ENCODE peak calls at places on chromosomes 11 and 22, in eight cellular contexts. C is OCI-LY7, N is AG04450, L is AG04449, W is A549, I is tibial nerve, D is Panc1, E is kidney. B is an unnamed sample.

GRCh38 chr11:5596611-5597201 is at the start of gene TRIM6:
- DNase-seq in C (no peak), N (no peak), L (no peak), W (peak), I (peak), D (no peak), E (peak), B (no peak)

GRCh38 chr11:125188021-125188420 is 23.5 kb downstream of the PKNOX2 start:
- DNase-seq in C (no peak), N (no peak), L (no peak), W (no peak), I (no peak), D (no peak), E (no peak), B (no peak)

GRCh38 chr22:47618611-47619010 is 856.2 kb downstream of the TBC1D22A start:
- DNase-seq in C (no peak), N (no peak), L (no peak), W (no peak), I (no peak), D (no peak), E (no peak), B (no peak)

GRCh38 chr11:76371170-76371569 is 9.8 kb downstream of the THAP12 start:
- DNase-seq in C (no peak), N (peak), L (peak), W (peak), I (no peak), D (peak), E (no peak), B (no peak)

GRCh38 chr11:1010551-1011319 is 25.8 kb downstream of the MUC6 start:
- DNase-seq in C (no peak), N (no peak), L (no peak), W (no peak), I (no peak), D (no peak), E (no peak), B (no peak)

GRCh38 chr11:92758216-92758615 is 211.2 kb upstream of the MTNR1B start:
- DNase-seq in C (no peak), N (no peak), L (no peak), W (no peak), I (no peak), D (no peak), E (no peak), B (no peak)

GRCh38 chr11:65817312-65817814 is 16.4 kb upstream of the SNX32 start:
- DNase-seq in C (no peak), N (no peak), L (no peak), W (no peak), I (no peak), D (no peak), E (peak), B (no peak)

GRCh38 chr11:64342869-64343739 is 3.1 kb downstream of the CCDC88B start:
- DNase-seq in C (no peak), N (no peak), L (no peak), W (no peak), I (no peak), D (no peak), E (no peak), B (no peak)

GRCh38 chr11:67302571-67303131 is 679 bp upstream of the SSH3 start:
- DNase-seq in C (no peak), N (no peak), L (no peak), W (peak), I (no peak), D (no peak), E (peak), B (no peak)

GRCh38 chr22:36329217-36330078 is 58.3 kb downstream of the MYH9 start:
- DNase-seq in C (peak), N (peak), L (peak), W (peak), I (no peak), D (no peak), E (peak), B (peak)

GRCh38 chr22:46791201-46791731 is 28.8 kb downstream of the TBC1D22A start:
- DNase-seq in C (no peak), N (no peak), L (no peak), W (no peak), I (peak), D (no peak), E (peak), B (peak)

GRCh38 chr11:86431258-86431657 is 56.6 kb downstream of the CCDC81 start:
- DNase-seq in C (no peak), N (no peak), L (no peak), W (no peak), I (no peak), D (no peak), E (no peak), B (no peak)

GRCh38 chr22:39939830-39940229 is 20.4 kb upstream of the TMA7B start:
- DNase-seq in C (no peak), N (no peak), L (no peak), W (no peak), I (no peak), D (no peak), E (no peak), B (no peak)

GRCh38 chr22:49999063-49999900 is 13.3 kb downstream of the IL17REL start:
- DNase-seq in C (no peak), N (no peak), L (no peak), W (no peak), I (no peak), D (no peak), E (peak), B (no peak)

GRCh38 chr11:9962722-9963121 is 298.8 kb downstream of the SWAP70 start:
- DNase-seq in C (peak), N (no peak), L (no peak), W (no peak), I (no peak), D (no peak), E (no peak), B (no peak)

GRCh38 chr22:29224121-29224858 is 18.6 kb downstream of the EMID1 start:
- DNase-seq in C (no peak), N (no peak), L (no peak), W (no peak), I (no peak), D (no peak), E (peak), B (no peak)

GRCh38 chr11:128862421-128862820 is 4.7 kb downstream of the KCNJ1 start:
- DNase-seq in C (no peak), N (no peak), L (no peak), W (no peak), I (no peak), D (no peak), E (no peak), B (no peak)

GRCh38 chr11:124717786-124718634 is 21.7 kb upstream of the NRGN start:
- DNase-seq in C (no peak), N (no peak), L (no peak), W (no peak), I (no peak), D (no peak), E (peak), B (peak)

GRCh38 chr11:50412832-50413231 is 380.2 kb downstream of the OR4C45 start:
- DNase-seq in C (no peak), N (no peak), L (no peak), W (no peak), I (no peak), D (no peak), E (no peak), B (no peak)

GRCh38 chr11:46519351-46519750 is 74.5 kb downstream of the AMBRA1 start:
- DNase-seq in C (no peak), N (no peak), L (no peak), W (no peak), I (no peak), D (no peak), E (no peak), B (no peak)

GRCh38 chr11:14422052-14422813 is 63.2 kb upstream of the RRAS2 start:
- DNase-seq in C (no peak), N (peak), L (peak), W (peak), I (peak), D (peak), E (peak), B (no peak)

GRCh38 chr22:27919943-27920755 is 1.1 kb upstream of the PITPNB start:
- DNase-seq in C (no peak), N (no peak), L (peak), W (peak), I (peak), D (no peak), E (no peak), B (no peak)

GRCh38 chr11:9815486-9816136 is 151.7 kb downstream of the SWAP70 start:
- DNase-seq in C (no peak), N (peak), L (no peak), W (peak), I (no peak), D (peak), E (no peak), B (no peak)

GRCh38 chr11:117328414-117329010 is 858 bp downstream of the CEP164 start:
- DNase-seq in C (peak), N (no peak), L (no peak), W (no peak), I (no peak), D (no peak), E (no peak), B (no peak)

GRCh38 chr11:127103586-127104388 is 103.2 kb upstream of the KIRREL3 start:
- DNase-seq in C (no peak), N (no peak), L (no peak), W (no peak), I (no peak), D (no peak), E (no peak), B (no peak)

GRCh38 chr11:61104963-61105362 is 2.7 kb downstream of the CD5 start:
- DNase-seq in C (no peak), N (no peak), L (no peak), W (no peak), I (no peak), D (no peak), E (no peak), B (no peak)

GRCh38 chr11:85723088-85723487 is 37.1 kb upstream of the CCDC89 start:
- DNase-seq in C (no peak), N (no peak), L (no peak), W (no peak), I (no peak), D (no peak), E (no peak), B (no peak)

GRCh38 chr11:113457784-113458183 is 17.4 kb downstream of the DRD2 start:
- DNase-seq in C (no peak), N (no peak), L (no peak), W (no peak), I (no peak), D (no peak), E (no peak), B (no peak)

GRCh38 chr11:111911563-111912401 is at the start of gene CRYAB:
- DNase-seq in C (no peak), N (peak), L (peak), W (peak), I (peak), D (no peak), E (peak), B (no peak)
- H3K4me3 ChIP-seq in C (no peak), N (no peak), L (peak), W (no peak), I (peak), D (peak), E (peak), B (no peak)

GRCh38 chr22:20996031-20996410 is 5.9 kb downstream of the THAP7 start:
- DNase-seq in C (no peak), N (no peak), L (no peak), W (no peak), I (no peak), D (no peak), E (no peak), B (no peak)
- H3K4me3 ChIP-seq in C (no peak), N (no peak), L (no peak), W (no peak), I (no peak), D (no peak), E (no peak), B (no peak)

DNA sequence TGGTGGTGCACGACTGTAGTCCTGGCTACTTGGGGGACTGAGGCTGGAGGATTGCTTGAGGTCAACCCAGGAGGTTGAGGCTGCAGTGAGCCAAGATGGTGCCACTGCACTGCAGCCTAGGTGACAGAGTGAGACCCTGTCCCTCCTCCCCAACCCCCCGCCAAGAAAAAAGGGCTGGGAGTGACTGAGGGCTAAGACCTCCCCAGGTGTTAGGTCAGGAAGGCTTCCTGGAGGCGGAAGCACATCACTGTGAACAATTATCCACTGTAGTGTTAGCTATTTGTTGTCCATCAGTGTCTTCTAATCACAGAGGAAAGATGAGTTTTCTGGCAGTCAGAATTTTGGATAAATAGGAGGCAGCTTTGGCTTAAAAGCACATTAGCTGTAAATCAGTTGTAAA is 8.8 kb downstream of the YDJC start:
- DNase-seq in C (no peak), N (no peak), L (no peak), W (no peak), I (no peak), D (no peak), E (no peak), B (no peak)
- H3K4me3 ChIP-seq in C (no peak), N (no peak), L (no peak), W (no peak), I (no peak), D (no peak), E (no peak), B (no peak)

GRCh38 chr11:27468643-27469332 is 3.8 kb downstream of the LGR4 start:
- DNase-seq in C (no peak), N (no peak), L (no peak), W (peak), I (no peak), D (no peak), E (no peak), B (no peak)
- H3K4me3 ChIP-seq in C (no peak), N (no peak), L (peak), W (peak), I (no peak), D (peak), E (peak), B (no peak)